ENCODE peak calls at places on chromosomes 11 and 22, in seven cellular contexts. One of them, this sample, is unnamed.

GRCh38 chr11:86740628-86741488 is 59.5 kb upstream of the PRSS23 start:
- DNase-seq in MCF 10A: peak; percentile 94
- DNase-seq in NB4: peak; percentile 86
- DNase-seq in CD4-positive, alpha-beta memory T cell: no peak
- DNase-seq in GF-D8: no peak
- DNase-seq in RWPE1: peak; percentile 85
- DNase-seq in NCI-H226: peak; percentile 97
- DNase-seq in this sample: peak; percentile 92

GRCh38 chr22:44400763-44401060 is 88.0 kb upstream of the SHISAL1 start:
- DNase-seq in CD4-positive, alpha-beta memory T cell: no peak
- DNase-seq in NCI-H226: no peak
- DNase-seq in NB4: no peak
- DNase-seq in MCF 10A: no peak
- DNase-seq in RWPE1: no peak
- DNase-seq in GF-D8: no peak
- DNase-seq in this sample: no peak

GRCh38 chr11:44421090-44421675 is 111.2 kb upstream of the ALX4 start:
- DNase-seq in MCF 10A: no peak
- DNase-seq in CD4-positive, alpha-beta memory T cell: no peak
- DNase-seq in NB4: no peak
- DNase-seq in RWPE1: no peak
- DNase-seq in GF-D8: no peak
- DNase-seq in NCI-H226: no peak
- DNase-seq in this sample: no peak

GRCh38 chr11:67230406-67230805 is 35.9 kb upstream of the GRK2 start:
- DNase-seq in NB4: peak; percentile 28
- DNase-seq in RWPE1: no peak
- DNase-seq in GF-D8: no peak
- DNase-seq in NCI-H226: no peak
- DNase-seq in MCF 10A: no peak
- DNase-seq in CD4-positive, alpha-beta memory T cell: no peak
- DNase-seq in this sample: peak; percentile 54

GRCh38 chr11:95339554-95339953 is 108.6 kb upstream of the SESN3 start:
- DNase-seq in NB4: no peak
- DNase-seq in CD4-positive, alpha-beta memory T cell: no peak
- DNase-seq in MCF 10A: no peak
- DNase-seq in NCI-H226: no peak
- DNase-seq in RWPE1: no peak
- DNase-seq in GF-D8: no peak
- DNase-seq in this sample: no peak

GRCh38 chr22:38697055-38697980 is 3.4 kb downstream of the JOSD1 start:
- DNase-seq in MCF 10A: no peak
- DNase-seq in NCI-H226: no peak
- DNase-seq in GF-D8: no peak
- DNase-seq in RWPE1: no peak
- DNase-seq in CD4-positive, alpha-beta memory T cell: peak; percentile 39
- DNase-seq in NB4: no peak
- DNase-seq in this sample: peak; percentile 67

GRCh38 chr11:35464308-35464707 is 45.0 kb upstream of the SLC1A2 start:
- DNase-seq in NB4: no peak
- DNase-seq in RWPE1: no peak
- DNase-seq in NCI-H226: no peak
- DNase-seq in MCF 10A: peak; percentile 19
- DNase-seq in GF-D8: no peak
- DNase-seq in CD4-positive, alpha-beta memory T cell: no peak
- DNase-seq in this sample: peak; percentile 54

GRCh38 chr11:8061555-8062428 is 19.2 kb upstream of the TUB start:
- DNase-seq in CD4-positive, alpha-beta memory T cell: no peak
- DNase-seq in RWPE1: no peak
- DNase-seq in MCF 10A: no peak
- DNase-seq in NCI-H226: no peak
- DNase-seq in GF-D8: no peak
- DNase-seq in NB4: no peak
- DNase-seq in this sample: no peak

GRCh38 chr11:29173660-29174062 is 843.2 kb downstream of the KCNA4 start:
- DNase-seq in NCI-H226: peak; percentile 92
- DNase-seq in NB4: no peak
- DNase-seq in CD4-positive, alpha-beta memory T cell: no peak
- DNase-seq in RWPE1: peak; percentile 9
- DNase-seq in GF-D8: no peak
- DNase-seq in MCF 10A: peak; percentile 8
- DNase-seq in this sample: peak; percentile 73

GRCh38 chr22:25334091-25334490 is 114.7 kb downstream of the CRYBB2 start:
- DNase-seq in NB4: peak; percentile 84
- DNase-seq in NCI-H226: no peak
- DNase-seq in MCF 10A: peak; percentile 59
- DNase-seq in CD4-positive, alpha-beta memory T cell: no peak
- DNase-seq in RWPE1: no peak
- DNase-seq in GF-D8: no peak
- DNase-seq in this sample: peak; percentile 22

GRCh38 chr11:59560290-59560701 is 49.0 kb downstream of the OR4D9 start:
- DNase-seq in MCF 10A: peak; percentile 81
- DNase-seq in GF-D8: peak; percentile 36
- DNase-seq in RWPE1: peak; percentile 66
- DNase-seq in NB4: peak; percentile 85
- DNase-seq in CD4-positive, alpha-beta memory T cell: peak; percentile 83
- DNase-seq in NCI-H226: peak; percentile 72
- DNase-seq in this sample: peak; percentile 96

This sample was measured in PC-3.